ENCODE peak calls at places on chromosomes 2 and 18, in seven cellular contexts. N is right lobe of liver, D is uterus, G is IMR-90, A is HCT116, W is suprapubic skin, V is A549. C is an unnamed sample.

GRCh38 chr2:26246818-26247217 is 2.1 kb downstream of the HADHB start:
- DNase-seq in N (no peak), D (peak), G (peak), A (no peak), W (no peak), V (peak), C (no peak)

GRCh38 chr2:10764896-10765295 is 43.5 kb downstream of the ATP6V1C2 start:
- DNase-seq in N (no peak), D (no peak), G (no peak), A (no peak), W (no peak), V (no peak), C (no peak)

GRCh38 chr2:150732064-150732463 is 244.6 kb upstream of the RND3 start:
- DNase-seq in N (no peak), D (no peak), G (peak), A (no peak), W (no peak), V (peak), C (no peak)

GRCh38 chr2:48227617-48228344 is 302.2 kb upstream of the STON1 start:
- DNase-seq in N (no peak), D (no peak), G (no peak), A (no peak), W (no peak), V (no peak), C (no peak)

GRCh38 chr2:239904496-239904895 is 120.6 kb downstream of the NDUFA10 start:
- DNase-seq in N (no peak), D (no peak), G (no peak), A (no peak), W (no peak), V (no peak), C (no peak)

GRCh38 chr18:51921862-51922261 is 418.1 kb upstream of the DCC start:
- DNase-seq in N (peak), D (no peak), G (no peak), A (no peak), W (no peak), V (no peak), C (no peak)

GRCh38 chr18:56257215-56257614 is 381.2 kb downstream of the TXNL1 start:
- DNase-seq in N (no peak), D (no peak), G (peak), A (no peak), W (no peak), V (peak), C (no peak)

GRCh38 chr2:221779614-221780067 is 207.5 kb upstream of the EPHA4 start:
- DNase-seq in N (no peak), D (peak), G (peak), A (no peak), W (no peak), V (peak), C (no peak)

GRCh38 chr18:73638709-73639108 is 508.9 kb downstream of the FBXO15 start:
- DNase-seq in N (no peak), D (no peak), G (peak), A (no peak), W (no peak), V (no peak), C (no peak)

GRCh38 chr2:288743-289361 is 961 bp upstream of the ALKAL2 start:
- DNase-seq in N (no peak), D (peak), G (no peak), A (no peak), W (no peak), V (no peak), C (peak)

GRCh38 chr2:74702001-74702715 is 48.1 kb downstream of the SEMA4F start:
- DNase-seq in N (no peak), D (no peak), G (no peak), A (no peak), W (no peak), V (no peak), C (no peak)

GRCh38 chr2:38191516-38191915 is 115.6 kb upstream of the CYP1B1 start:
- DNase-seq in N (no peak), D (no peak), G (no peak), A (no peak), W (no peak), V (peak), C (no peak)

GRCh38 chr2:8539743-8540551 is 141.9 kb upstream of the ID2 start:
- DNase-seq in N (no peak), D (no peak), G (no peak), A (no peak), W (peak), V (no peak), C (no peak)

GRCh38 chr2:146847846-146848245 is 997.0 kb upstream of the ACVR2A start:
- DNase-seq in N (no peak), D (no peak), G (no peak), A (no peak), W (no peak), V (no peak), C (no peak)

GRCh38 chr2:55112229-55113016 is 62.2 kb upstream of the RTN4 start:
- DNase-seq in N (peak), D (peak), G (peak), A (no peak), W (peak), V (no peak), C (peak)

GRCh38 chr18:38329145-38329544 is 763.5 kb upstream of the CELF4 start:
- DNase-seq in N (no peak), D (no peak), G (no peak), A (no peak), W (no peak), V (no peak), C (no peak)

GRCh38 chr18:11110509-11110908 is 38.9 kb downstream of the PIEZO2 start:
- DNase-seq in N (no peak), D (no peak), G (no peak), A (no peak), W (no peak), V (no peak), C (no peak)

GRCh38 chr18:59024829-59025228 is 114.9 kb upstream of the SEC11C start:
- DNase-seq in N (no peak), D (no peak), G (peak), A (no peak), W (no peak), V (no peak), C (no peak)

GRCh38 chr2:70993689-70993986 is 1.0 kb downstream of the TEX261 start:
- DNase-seq in N (no peak), D (no peak), G (no peak), A (no peak), W (no peak), V (no peak), C (no peak)

GRCh38 chr18:902179-902718 is 2.4 kb upstream of the ADCYAP1 start:
- DNase-seq in N (no peak), D (no peak), G (no peak), A (peak), W (no peak), V (no peak), C (no peak)

GRCh38 chr2:160224060-160224459 is 24.0 kb upstream of the ITGB6 start:
- DNase-seq in N (no peak), D (no peak), G (peak), A (peak), W (no peak), V (peak), C (no peak)

GRCh38 chr18:49300538-49300937 is 159.9 kb downstream of the DYM start:
- DNase-seq in N (no peak), D (no peak), G (no peak), A (no peak), W (no peak), V (no peak), C (no peak)

GRCh38 chr2:62458206-62459035 is 47.6 kb downstream of the TMEM17 start:
- DNase-seq in N (no peak), D (peak), G (no peak), A (no peak), W (no peak), V (no peak), C (no peak)

GRCh38 chr2:69452687-69453086 is 15.5 kb upstream of the NFU1 start:
- DNase-seq in N (no peak), D (no peak), G (no peak), A (no peak), W (no peak), V (no peak), C (no peak)

GRCh38 chr2:111055735-111056134 is 65.0 kb upstream of the BCL2L11 start:
- DNase-seq in N (no peak), D (no peak), G (no peak), A (no peak), W (no peak), V (no peak), C (no peak)

GRCh38 chr18:37266290-37266689 is 299.3 kb downstream of the CELF4 start:
- DNase-seq in N (no peak), D (no peak), G (no peak), A (no peak), W (no peak), V (no peak), C (no peak)

DNA sequence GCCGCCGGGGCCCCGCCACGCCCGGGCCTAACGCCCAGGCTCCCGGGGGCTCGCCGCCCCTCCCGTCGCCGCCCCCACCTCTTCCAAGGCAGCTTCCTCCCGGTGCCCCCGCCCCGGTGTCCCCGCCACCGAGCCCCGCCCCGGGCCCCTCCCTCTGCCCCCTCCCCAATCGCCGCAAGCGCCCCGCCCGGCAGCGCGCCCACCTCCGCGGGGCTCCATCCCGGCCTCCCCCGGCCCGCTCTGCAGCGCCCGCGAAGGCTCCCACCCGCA is 209 bp downstream of the STK25 start:
- DNase-seq in N (no peak), D (no peak), G (no peak), A (no peak), W (no peak), V (no peak), C (peak)
- TF ChIP-seq CTCF in N (no peak), D (no peak), G (no peak), A (no peak), W (no peak), V (no peak), C (no peak)

GRCh38 chr2:170930132-170931109 is 1.4 kb downstream of the GORASP2 start:
- DNase-seq in N (no peak), D (no peak), G (peak), A (peak), W (no peak), V (peak), C (peak)
- TF ChIP-seq POLR2A in N (no peak), D (no peak), G (no peak), A (no peak), W (no peak), V (no peak), C (no peak)

DNA sequence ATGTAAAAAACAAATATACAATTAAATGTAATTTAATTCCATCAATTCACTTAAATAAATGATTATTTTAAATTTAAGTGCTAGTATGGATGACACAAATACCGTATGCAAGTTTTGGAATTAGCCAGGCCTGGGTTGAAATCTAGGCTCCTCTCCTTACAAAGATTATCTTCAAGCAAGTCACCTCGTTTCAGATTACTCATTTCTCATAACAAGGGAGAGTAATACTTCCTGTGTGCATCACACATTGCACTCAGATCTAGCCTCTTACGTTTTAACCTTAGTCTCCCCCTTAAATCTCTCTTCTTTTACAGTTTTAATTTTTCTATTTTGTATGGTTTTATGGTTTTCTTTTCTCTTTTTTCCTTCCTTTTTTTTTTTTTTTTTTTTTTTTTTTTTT is 1475.9 kb upstream of the NXPH2 start:
- DNase-seq in N (no peak), D (no peak), G (no peak), A (no peak), W (no peak), V (no peak), C (no peak)
- TF ChIP-seq CTCF in N (no peak), D (no peak), G (no peak), A (no peak), W (no peak), V (no peak), C (no peak)

GRCh38 chr2:86102157-86102556 is 3.5 kb downstream of the POLR1A start:
- DNase-seq in N (no peak), D (no peak), G (no peak), A (no peak), W (no peak), V (no peak), C (no peak)

GRCh38 chr2:86105969-86106945 is at the start of gene PTCD3:
- DNase-seq in N (peak), D (peak), G (peak), A (peak), W (peak), V (peak), C (peak)

GRCh38 chr2:86107031-86107430 is 996 bp downstream of the PTCD3 start:
- DNase-seq in N (no peak), D (no peak), G (no peak), A (no peak), W (no peak), V (no peak), C (no peak)

GRCh38 chr2:86105252-86105968 is at the start of gene POLR1A:
- DNase-seq in N (peak), D (peak), G (peak), A (peak), W (peak), V (peak), C (peak)
- TF ChIP-seq POLR2A in N (no peak), D (no peak), G (no peak), A (no peak), W (no peak), V (peak), C (no peak)

DNA sequence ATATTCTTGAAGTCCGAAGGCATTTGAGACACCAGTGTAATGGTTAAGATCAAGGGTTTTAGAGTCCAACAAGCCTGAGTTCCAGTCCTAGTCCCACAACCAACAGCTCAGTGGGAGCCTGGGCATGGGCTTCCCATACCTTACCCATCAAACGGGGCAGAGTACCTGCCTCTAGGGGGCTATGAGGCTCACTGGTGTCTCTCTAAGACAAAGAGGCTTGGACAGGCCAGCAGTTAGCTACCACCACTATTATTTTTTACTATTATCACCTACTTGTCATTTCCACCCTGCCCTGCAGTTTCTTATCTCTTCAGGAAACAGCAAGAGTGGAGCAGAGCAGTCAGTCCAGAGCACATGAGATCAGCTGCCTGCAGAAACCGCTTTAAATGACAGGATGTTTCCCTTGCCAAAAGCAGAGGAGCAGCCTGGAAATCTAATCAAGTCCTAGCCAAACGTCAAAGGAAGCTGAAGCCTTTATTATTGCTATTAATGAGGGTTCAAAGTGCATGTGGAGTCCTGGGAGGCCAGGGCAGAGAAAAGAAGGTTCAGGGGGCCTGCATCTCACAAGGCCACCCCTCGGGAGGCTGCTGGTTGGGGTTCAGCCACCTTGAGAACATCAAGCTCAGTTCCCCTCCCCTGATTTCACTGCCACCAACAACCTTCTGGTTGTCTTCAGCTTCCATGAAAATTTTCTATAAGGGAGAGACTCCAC is 66.6 kb downstream of the STPG4 start:
- DNase-seq in N (no peak), D (no peak), G (peak), A (no peak), W (no peak), V (no peak), C (no peak)
- TF ChIP-seq CTCF in N (no peak), D (no peak), G (peak), A (peak), W (no peak), V (no peak), C (no peak)

DNA sequence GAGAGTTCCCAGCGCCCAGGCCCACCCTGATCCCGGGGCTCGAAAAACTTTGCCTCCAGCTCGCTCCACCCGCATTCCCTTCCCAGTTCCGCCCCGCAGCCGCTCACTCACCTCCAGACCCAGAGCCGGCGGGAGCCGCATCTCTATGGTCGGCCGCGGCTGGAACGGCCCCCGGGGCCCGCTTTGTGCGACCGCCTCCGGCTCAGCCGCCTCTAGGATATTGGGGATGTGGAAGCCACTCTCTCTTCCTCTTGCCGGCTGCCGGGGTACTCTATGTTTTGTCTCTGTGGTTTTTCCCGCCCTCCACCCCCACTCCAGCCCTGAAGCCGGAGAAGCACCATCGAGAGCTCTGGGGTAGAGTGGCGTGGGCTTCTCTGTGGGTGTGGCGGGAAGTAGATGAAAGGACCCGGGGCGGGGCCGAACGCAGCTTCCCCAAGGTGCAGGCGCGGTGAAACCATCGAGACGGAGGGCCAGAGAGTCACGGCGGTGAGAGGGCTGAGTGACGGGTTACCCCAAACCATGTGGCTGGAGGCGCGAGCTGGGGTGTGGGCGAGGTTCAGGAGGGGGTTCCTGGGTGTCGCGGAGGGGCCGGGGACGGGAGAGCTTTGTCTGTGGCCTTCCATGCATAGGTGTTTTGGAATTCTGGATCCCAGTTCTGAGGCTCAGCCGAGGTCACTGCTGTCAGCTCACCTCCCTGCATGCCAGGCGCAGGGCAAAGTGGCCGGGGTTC is at the start of the genes BCS1L and ZNF142:
- DNase-seq in N (peak), D (peak), G (peak), A (peak), W (peak), V (peak), C (peak)
- TF ChIP-seq POLR2A in N (peak), D (peak), G (no peak), A (peak), W (no peak), V (peak), C (no peak)

DNA sequence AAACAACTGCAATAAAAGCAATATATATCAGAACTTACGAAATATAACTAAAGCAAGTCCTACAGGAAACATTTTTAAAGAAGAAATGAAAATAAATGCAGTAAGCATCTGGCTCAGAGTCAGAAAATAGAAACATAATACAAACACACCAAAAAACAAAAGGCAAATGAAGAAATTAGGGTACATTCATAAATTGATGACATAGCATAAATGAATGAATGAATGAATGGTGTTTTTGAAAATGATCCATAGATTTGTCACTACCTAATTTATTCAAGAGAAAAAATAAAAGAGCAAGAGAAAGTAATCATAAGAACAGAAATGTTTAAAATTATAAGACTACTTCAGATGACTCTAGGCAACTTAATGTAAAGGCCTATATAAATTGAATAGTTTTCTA is 226.1 kb upstream of the CDH20 start:
- DNase-seq in N (no peak), D (no peak), G (no peak), A (no peak), W (no peak), V (no peak), C (no peak)
- TF ChIP-seq CTCF in N (no peak), D (no peak), G (no peak), A (no peak), W (no peak), V (no peak), C (no peak)

DNA sequence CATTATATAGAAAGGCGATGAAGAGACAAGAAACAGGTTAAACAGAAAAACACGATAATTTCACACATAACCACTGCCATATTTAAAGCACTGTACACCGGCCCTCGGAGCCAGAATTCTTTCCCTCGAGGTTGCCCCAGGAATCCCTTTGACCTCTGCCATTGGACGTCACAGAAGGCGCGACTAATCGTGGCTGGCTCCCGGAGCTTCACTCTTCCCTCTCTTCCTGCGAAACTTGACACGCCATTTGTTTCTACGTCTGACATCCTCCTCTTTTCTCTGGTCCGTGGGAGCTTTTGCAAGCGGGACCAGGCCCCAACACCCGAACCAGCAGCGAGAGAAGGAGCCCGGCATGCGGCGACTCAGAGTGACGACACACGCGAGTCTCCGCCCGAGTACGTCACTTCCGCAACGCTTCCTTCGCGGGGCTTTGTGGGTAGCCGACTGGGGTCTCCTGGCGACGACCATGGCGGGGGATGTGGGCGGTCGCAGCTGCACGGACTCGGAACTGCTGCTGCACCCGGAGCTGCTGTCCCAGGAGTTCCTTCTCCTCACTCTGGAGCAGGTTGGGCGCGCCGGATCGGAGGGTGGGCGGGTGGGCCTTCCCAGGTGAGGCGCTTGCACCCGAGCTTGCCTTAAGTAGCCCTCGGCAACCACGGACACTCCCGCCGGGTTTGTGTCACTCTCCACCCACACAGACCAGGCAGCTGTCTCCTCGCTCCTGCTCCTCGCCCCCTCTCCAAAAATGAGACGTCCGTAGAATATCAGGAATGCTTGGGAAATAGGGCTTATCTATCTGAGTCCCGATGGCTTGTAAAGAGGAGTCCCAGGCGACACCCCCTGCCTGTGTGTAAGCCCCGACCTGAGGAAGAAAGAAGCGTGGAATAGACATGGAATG is at the start of gene C2orf49:
- DNase-seq in N (peak), D (peak), G (peak), A (peak), W (peak), V (peak), C (peak)
- TF ChIP-seq POLR2A in N (no peak), D (peak), G (peak), A (no peak), W (peak), V (peak), C (no peak)

GRCh38 chr18:50661013-50661412 is 101.1 kb downstream of the MAPK4 start:
- DNase-seq in N (no peak), D (no peak), G (no peak), A (no peak), W (no peak), V (no peak), C (no peak)

GRCh38 chr18:50662775-50663383 is 103.0 kb downstream of the MAPK4 start:
- DNase-seq in N (no peak), D (no peak), G (no peak), A (no peak), W (no peak), V (no peak), C (no peak)

GRCh38 chr18:50663626-50664441 is 103.9 kb downstream of the MAPK4 start:
- DNase-seq in N (no peak), D (no peak), G (no peak), A (no peak), W (no peak), V (no peak), C (no peak)

GRCh38 chr18:50659091-50660003 is 99.5 kb downstream of the MAPK4 start:
- DNase-seq in N (no peak), D (no peak), G (peak), A (peak), W (no peak), V (peak), C (no peak)

GRCh38 chr18:50662177-50662576 is 102.3 kb downstream of the MAPK4 start:
- DNase-seq in N (no peak), D (no peak), G (peak), A (peak), W (no peak), V (peak), C (no peak)
- TF ChIP-seq CTCF in N (peak), D (no peak), G (peak), A (peak), W (no peak), V (peak), C (peak)

C was measured in testis.